ENCODE peak calls at places on chromosome 20, in six cellular contexts. D is neural progenitor cell, M is lower lobe of right lung, E is foreskin fibroblast, U is fibroblast of villous mesenchyme, Z is bronchial epithelial cell. Y is an unnamed sample.

GRCh38 chr20:1273366-1273765 is 7.3 kb downstream of the SNPH start:
- DNase-seq in D (no peak), M (no peak), E (no peak), U (no peak), Z (no peak), Y (no peak)

GRCh38 chr20:1283522-1284210 is 17.6 kb downstream of the SNPH start:
- DNase-seq in D (no peak), M (no peak), E (no peak), U (no peak), Z (no peak), Y (no peak)

GRCh38 chr20:32532246-32532645 is 52.9 kb downstream of the NOL4L start:
- DNase-seq in D (no peak), M (peak), E (no peak), U (no peak), Z (no peak), Y (no peak)

GRCh38 chr20:46367234-46367633 is 39.2 kb downstream of the ELMO2 start:
- DNase-seq in D (no peak), M (no peak), E (no peak), U (no peak), Z (no peak), Y (no peak)

GRCh38 chr20:7879883-7880282 is 60.4 kb downstream of the HAO1 start:
- DNase-seq in D (no peak), M (no peak), E (peak), U (peak), Z (peak), Y (peak)

GRCh38 chr20:48638546-48638945 is 189.3 kb downstream of the PREX1 start:
- DNase-seq in D (no peak), M (no peak), E (peak), U (peak), Z (no peak), Y (peak)

GRCh38 chr20:7790189-7790588 is 150.1 kb downstream of the HAO1 start:
- DNase-seq in D (no peak), M (no peak), E (peak), U (no peak), Z (peak), Y (peak)

GRCh38 chr20:24993337-24994185 is 1.0 kb upstream of the APMAP start:
- DNase-seq in D (no peak), M (no peak), E (no peak), U (peak), Z (peak), Y (peak)

GRCh38 chr20:59836768-59837167 is 96.7 kb downstream of the SYCP2 start:
- DNase-seq in D (no peak), M (no peak), E (no peak), U (no peak), Z (peak), Y (no peak)

GRCh38 chr20:42779216-42779615 is 410.5 kb downstream of the PTPRT start:
- DNase-seq in D (no peak), M (no peak), E (no peak), U (no peak), Z (no peak), Y (no peak)

GRCh38 chr20:20362774-20363435 is 5.0 kb upstream of the INSM1 start:
- DNase-seq in D (peak), M (no peak), E (no peak), U (no peak), Z (no peak), Y (no peak)

GRCh38 chr20:47551841-47552240 is 50.2 kb downstream of the NCOA3 start:
- DNase-seq in D (no peak), M (no peak), E (no peak), U (no peak), Z (no peak), Y (no peak)

GRCh38 chr20:25308671-25309394 is 60.9 kb downstream of the PYGB start:
- DNase-seq in D (no peak), M (peak), E (peak), U (peak), Z (no peak), Y (peak)

GRCh38 chr20:48912065-48912464 is 9.4 kb upstream of the ARFGEF2 start:
- DNase-seq in D (no peak), M (no peak), E (no peak), U (no peak), Z (no peak), Y (no peak)

GRCh38 chr20:63568986-63569949 is 4.8 kb downstream of the HELZ2 start:
- DNase-seq in D (no peak), M (no peak), E (no peak), U (no peak), Z (no peak), Y (no peak)
- H3K4me3 ChIP-seq in D (no peak), M (no peak), E (no peak), U (no peak), Z (no peak), Y (no peak)

GRCh38 chr20:2387180-2387577 is 6.5 kb downstream of the TGM6 start:
- DNase-seq in D (peak), M (no peak), E (no peak), U (peak), Z (peak), Y (no peak)

GRCh38 chr20:2385496-2385895 is 4.8 kb downstream of the TGM6 start:
- DNase-seq in D (no peak), M (no peak), E (no peak), U (no peak), Z (no peak), Y (no peak)

GRCh38 chr20:2385026-2385425 is 4.3 kb downstream of the TGM6 start:
- DNase-seq in D (no peak), M (no peak), E (no peak), U (no peak), Z (no peak), Y (no peak)

GRCh38 chr20:2387580-2387979 is 6.9 kb downstream of the TGM6 start:
- DNase-seq in D (no peak), M (no peak), E (no peak), U (no peak), Z (no peak), Y (no peak)

GRCh38 chr20:2386516-2387179 is 5.9 kb downstream of the TGM6 start:
- DNase-seq in D (no peak), M (no peak), E (peak), U (peak), Z (peak), Y (peak)
- H3K4me3 ChIP-seq in D (no peak), M (no peak), E (no peak), U (no peak), Z (no peak), Y (no peak)

GRCh38 chr20:50913976-50914375 is 17.3 kb downstream of the ADNP start:
- DNase-seq in D (no peak), M (no peak), E (peak), U (peak), Z (peak), Y (peak)
- H3K4me3 ChIP-seq in D (no peak), M (no peak), E (no peak), U (no peak), Z (no peak), Y (no peak)

GRCh38 chr20:50595988-50596693 is 86.0 kb downstream of the PTPN1 start:
- DNase-seq in D (no peak), M (no peak), E (no peak), U (no peak), Z (peak), Y (no peak)
- H3K4me3 ChIP-seq in D (no peak), M (no peak), E (no peak), U (no peak), Z (no peak), Y (no peak)

DNA sequence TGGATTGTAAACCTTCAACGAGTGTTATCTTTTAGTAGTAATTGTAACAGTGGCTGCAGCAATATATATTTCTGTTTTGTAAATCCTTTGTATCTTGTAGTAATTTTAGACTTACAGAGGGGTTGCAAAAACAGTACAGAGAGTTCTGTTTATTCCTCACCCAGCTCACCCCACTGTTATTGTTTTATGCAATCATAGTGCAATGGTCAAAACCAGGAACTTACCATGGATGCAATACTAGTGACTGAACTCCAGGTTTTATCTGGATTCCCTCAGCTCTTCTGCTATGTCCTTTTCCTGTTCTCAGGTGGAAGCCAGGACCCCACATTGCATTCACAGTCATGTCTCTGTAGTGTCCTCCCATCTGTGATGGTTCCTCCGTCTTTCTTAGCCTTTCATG is 42.5 kb upstream of the NKX2-2 start:
- DNase-seq in D (no peak), M (no peak), E (no peak), U (no peak), Z (no peak), Y (no peak)
- H3K4me3 ChIP-seq in D (no peak), M (no peak), E (no peak), U (no peak), Z (no peak), Y (no peak)

DNA sequence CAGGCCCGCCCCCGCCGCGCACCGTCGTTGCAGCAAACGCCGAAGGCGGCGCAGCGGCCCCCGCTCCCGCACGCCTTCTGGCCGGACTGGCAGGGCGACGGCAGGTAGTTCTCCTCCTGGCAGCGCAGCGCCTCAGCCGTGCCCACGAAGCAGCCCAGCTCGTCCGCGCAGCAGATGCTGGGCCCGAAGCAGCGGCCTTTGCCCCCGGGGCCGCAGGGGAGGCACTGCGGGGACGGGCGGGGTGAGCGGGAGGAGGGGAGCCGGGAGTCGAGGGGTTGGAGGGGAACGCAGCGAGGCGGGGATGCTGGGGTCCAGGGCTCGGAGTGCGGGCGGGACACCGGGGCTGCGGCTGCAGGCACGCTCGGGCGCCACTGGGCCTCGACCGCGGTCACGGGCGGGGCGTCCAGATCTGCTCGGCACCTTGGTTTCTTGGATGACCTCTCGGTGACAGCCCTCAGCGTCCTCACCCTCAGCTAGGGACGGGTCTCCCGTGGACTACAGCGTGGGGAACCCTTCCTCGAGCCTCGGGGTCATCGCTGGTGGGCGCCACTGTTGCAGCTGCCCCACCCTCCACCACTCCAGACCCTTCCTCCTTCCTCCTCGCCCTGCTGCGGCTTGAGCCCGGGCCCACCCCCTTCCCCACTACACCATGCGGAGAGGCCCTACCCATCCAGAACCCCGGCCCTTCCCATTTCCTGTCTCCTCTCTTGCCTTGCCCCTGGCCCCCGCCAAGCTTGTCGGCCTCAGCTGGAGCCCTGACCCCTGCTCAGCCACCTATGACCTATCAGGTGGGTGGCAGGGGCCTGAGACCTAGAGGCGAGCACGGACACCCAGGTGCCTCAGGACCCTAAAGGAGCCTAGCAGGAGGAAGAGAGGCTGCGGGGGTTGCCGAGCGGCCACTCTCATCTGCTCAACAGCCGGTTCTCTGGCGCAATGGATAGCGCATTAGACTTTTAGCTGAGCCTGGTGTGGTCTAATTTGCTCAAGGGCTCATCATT is 1.3 kb downstream of the AVP start:
- DNase-seq in D (peak), M (no peak), E (no peak), U (no peak), Z (no peak), Y (no peak)
- H3K4me3 ChIP-seq in D (peak), M (peak), E (no peak), U (no peak), Z (peak), Y (no peak)

DNA sequence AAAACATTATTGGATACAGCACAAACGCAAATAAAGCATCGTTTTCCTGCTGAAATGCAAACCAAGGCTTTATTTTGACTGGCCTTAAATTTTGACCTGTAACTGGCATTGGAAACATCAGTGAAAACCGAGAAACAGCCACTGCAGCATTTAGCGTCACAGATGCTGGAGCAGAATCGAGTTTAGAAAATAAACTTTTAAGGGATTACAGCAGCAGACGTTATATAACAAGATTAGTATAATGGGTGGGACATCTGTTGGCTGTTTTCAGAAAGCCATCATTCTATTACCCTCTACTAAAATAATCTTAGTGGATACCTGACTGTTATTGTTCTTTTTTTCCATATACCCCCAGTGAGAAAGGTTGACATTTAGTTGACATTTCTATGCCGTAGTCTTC is 725.8 kb downstream of the KIF16B start:
- DNase-seq in D (no peak), M (no peak), E (no peak), U (no peak), Z (no peak), Y (no peak)
- H3K4me3 ChIP-seq in D (no peak), M (no peak), E (no peak), U (no peak), Z (no peak), Y (no peak)

GRCh38 chr20:38277691-38278090 is 17.2 kb upstream of the KIAA1755 start:
- DNase-seq in D (no peak), M (no peak), E (no peak), U (no peak), Z (no peak), Y (no peak)
- H3K4me3 ChIP-seq in D (no peak), M (no peak), E (no peak), U (no peak), Z (no peak), Y (no peak)

DNA sequence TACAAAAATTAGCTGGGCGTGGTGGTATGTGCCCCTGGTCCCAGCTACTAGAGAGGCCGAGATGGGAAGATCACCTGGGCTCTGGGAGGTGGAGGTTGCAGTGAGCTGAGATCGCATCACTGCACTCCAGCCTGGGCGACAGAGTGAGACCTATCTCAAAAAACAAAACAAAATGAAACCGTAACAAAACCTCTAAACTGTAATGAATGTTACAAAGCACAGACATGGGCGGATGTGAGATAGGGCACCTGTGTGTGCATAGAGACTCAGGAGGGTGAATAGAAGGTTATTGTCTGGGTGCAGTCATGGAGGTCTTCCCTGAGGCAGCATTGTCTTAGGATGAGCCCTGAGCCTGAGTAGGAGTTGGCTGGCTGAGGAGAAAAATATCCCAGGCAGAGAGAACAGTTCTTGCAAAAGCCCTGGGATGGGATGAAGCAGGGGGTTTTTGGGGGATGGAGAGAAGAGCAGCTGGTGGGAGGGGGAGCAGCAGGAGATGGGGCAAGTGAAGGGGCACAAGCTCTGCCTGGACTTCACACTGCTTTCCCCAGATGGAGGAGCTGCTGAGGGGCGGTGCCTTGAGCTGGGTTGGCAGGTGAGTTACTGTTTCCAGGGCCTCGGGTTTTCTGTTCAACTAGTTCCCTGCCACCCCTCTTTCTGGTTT is 5.2 kb downstream of the BCAS4 start:
- DNase-seq in D (no peak), M (no peak), E (no peak), U (no peak), Z (no peak), Y (no peak)
- H3K4me3 ChIP-seq in D (no peak), M (no peak), E (no peak), U (no peak), Z (no peak), Y (no peak)

GRCh38 chr20:62951143-62951895 is 1.2 kb upstream of the SLC17A9 start:
- DNase-seq in D (no peak), M (peak), E (no peak), U (no peak), Z (no peak), Y (no peak)

GRCh38 chr20:62953839-62954703 is 1.6 kb downstream of the SLC17A9 start:
- DNase-seq in D (peak), M (peak), E (peak), U (peak), Z (peak), Y (peak)

GRCh38 chr20:62951896-62952372 is 575 bp upstream of the SLC17A9 start:
- DNase-seq in D (no peak), M (peak), E (no peak), U (no peak), Z (no peak), Y (no peak)

GRCh38 chr20:62952373-62953166 is at the start of gene SLC17A9:
- DNase-seq in D (peak), M (peak), E (peak), U (peak), Z (no peak), Y (peak)

DNA sequence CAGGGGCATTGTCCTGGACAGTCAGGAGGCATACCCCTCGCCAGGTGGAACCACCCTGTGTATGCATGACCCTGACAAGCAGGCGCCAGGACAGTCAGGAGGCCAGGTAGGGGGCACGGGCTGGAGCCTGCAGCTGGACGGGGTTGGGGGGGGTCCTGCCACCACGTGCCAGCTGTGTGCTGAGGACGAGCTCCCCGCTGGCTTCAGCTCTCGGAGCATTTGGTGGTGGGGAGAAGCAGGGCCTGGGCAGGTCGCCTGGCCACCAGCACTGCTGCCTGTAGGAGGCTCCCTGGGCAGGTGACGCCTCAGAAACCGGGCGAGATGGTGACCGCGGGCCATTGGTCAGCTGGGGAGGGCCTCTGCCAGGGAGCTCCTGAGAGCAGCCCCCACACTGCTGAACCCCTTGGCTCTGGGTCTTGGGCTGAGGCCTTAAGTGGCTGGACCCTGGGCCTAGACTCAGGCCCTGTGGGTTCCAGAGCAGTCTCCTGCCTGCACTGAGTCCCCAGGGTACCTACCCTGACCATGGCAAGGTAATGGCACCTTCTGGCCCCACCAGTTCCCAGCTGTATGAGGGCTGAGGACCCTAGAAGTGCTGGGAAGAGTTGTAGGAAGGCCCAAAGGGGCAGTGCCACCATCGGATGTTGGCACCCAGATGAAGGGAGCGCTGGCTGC is 794 bp downstream of the SLC17A9 start:
- DNase-seq in D (no peak), M (peak), E (no peak), U (no peak), Z (no peak), Y (no peak)
- H3K4me3 ChIP-seq in D (no peak), M (peak), E (peak), U (peak), Z (no peak), Y (no peak)